ENCODE peak calls at places on chromosomes 12 and 14, in four cellular contexts. E is fibroblast of mammary gland, N is HCT116, M is heart right ventricle. R is an unnamed sample.

GRCh38 chr12:124609041-124609984 is 41.9 kb upstream of the NCOR2 start:
- DNase-seq in M (peak), E (peak), N (peak), R (no peak)

GRCh38 chr14:72560331-72560730 is 333.6 kb downstream of the DPF3 start:
- DNase-seq in N (no peak), E (no peak), M (no peak), R (no peak)

GRCh38 chr12:69511016-69511415 is 40.8 kb downstream of the FRS2 start:
- DNase-seq in E (no peak), N (no peak), M (no peak), R (no peak)

GRCh38 chr14:51396222-51396815 is 156.3 kb downstream of the TMX1 start:
- DNase-seq in N (no peak), M (peak), E (peak), R (peak)

GRCh38 chr14:57974896-57975295 is 109.0 kb upstream of the SLC35F4 start:
- DNase-seq in N (no peak), M (no peak), E (no peak), R (no peak)

GRCh38 chr12:1792406-1792805 is 28.0 kb upstream of the LRTM2 start:
- DNase-seq in M (no peak), N (no peak), E (no peak), R (no peak)

GRCh38 chr14:52125885-52126284 is 57.0 kb upstream of the NID2 start:
- DNase-seq in M (no peak), N (no peak), E (no peak), R (no peak)

GRCh38 chr12:64840129-64840528 is 15.7 kb downstream of the TBC1D30 start:
- DNase-seq in N (no peak), M (no peak), E (no peak), R (no peak)

GRCh38 chr12:48862691-48863090 is 3.0 kb downstream of the RND1 start:
- DNase-seq in N (no peak), E (no peak), M (no peak), R (no peak)

GRCh38 chr14:93160353-93160801 is 24.3 kb downstream of the MOAP1 start:
- DNase-seq in E (peak), N (peak), M (no peak), R (no peak)

GRCh38 chr12:118986043-118986442 is 4.7 kb downstream of the SRRM4 start:
- DNase-seq in E (no peak), N (no peak), M (no peak), R (no peak)

GRCh38 chr12:21925296-21925913 is 15.8 kb downstream of the ABCC9 start:
- DNase-seq in N (no peak), M (no peak), E (no peak), R (no peak)

GRCh38 chr14:50232276-50232642 is 881 bp upstream of the SOS2 start:
- DNase-seq in M (no peak), E (no peak), N (no peak), R (no peak)

GRCh38 chr12:91133871-91134270 is 22.6 kb upstream of the LUM start:
- DNase-seq in M (no peak), N (no peak), E (peak), R (peak)

DNA sequence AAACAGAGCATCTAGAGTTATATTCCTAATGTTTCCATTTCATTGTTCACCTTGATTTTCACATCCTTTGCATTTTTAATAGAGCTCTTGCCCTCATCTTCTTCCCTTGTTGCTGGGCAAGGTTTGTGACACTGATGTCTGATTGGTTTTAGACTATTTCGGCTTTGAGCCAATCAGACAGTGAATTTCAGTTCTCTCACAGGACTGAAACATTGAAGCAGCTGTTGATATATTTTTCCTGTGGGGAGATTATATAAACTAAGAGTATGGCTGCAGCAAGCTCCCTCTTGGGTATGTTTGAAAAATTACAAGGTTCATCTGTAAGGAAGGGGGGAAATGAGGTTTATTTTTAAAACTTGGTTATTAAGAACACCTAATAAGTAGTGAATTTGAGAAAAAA is 51.2 kb downstream of the ATF7IP start:
- DNase-seq in M (peak), N (no peak), E (peak), R (peak)
- H3K4me3 ChIP-seq in M (no peak), N (no peak), E (no peak), R (no peak)

GRCh38 chr12:104495786-104496185 is 39.0 kb downstream of the CHST11 start:
- DNase-seq in N (no peak), M (no peak), E (peak), R (no peak)

GRCh38 chr12:104494816-104495158 is 38.0 kb downstream of the CHST11 start:
- DNase-seq in N (no peak), M (no peak), E (peak), R (no peak)

GRCh38 chr12:104493504-104493903 is 36.8 kb downstream of the CHST11 start:
- DNase-seq in E (peak), M (no peak), N (no peak), R (no peak)

GRCh38 chr12:104496336-104496735 is 39.6 kb downstream of the CHST11 start:
- DNase-seq in N (no peak), M (no peak), E (no peak), R (no peak)

DNA sequence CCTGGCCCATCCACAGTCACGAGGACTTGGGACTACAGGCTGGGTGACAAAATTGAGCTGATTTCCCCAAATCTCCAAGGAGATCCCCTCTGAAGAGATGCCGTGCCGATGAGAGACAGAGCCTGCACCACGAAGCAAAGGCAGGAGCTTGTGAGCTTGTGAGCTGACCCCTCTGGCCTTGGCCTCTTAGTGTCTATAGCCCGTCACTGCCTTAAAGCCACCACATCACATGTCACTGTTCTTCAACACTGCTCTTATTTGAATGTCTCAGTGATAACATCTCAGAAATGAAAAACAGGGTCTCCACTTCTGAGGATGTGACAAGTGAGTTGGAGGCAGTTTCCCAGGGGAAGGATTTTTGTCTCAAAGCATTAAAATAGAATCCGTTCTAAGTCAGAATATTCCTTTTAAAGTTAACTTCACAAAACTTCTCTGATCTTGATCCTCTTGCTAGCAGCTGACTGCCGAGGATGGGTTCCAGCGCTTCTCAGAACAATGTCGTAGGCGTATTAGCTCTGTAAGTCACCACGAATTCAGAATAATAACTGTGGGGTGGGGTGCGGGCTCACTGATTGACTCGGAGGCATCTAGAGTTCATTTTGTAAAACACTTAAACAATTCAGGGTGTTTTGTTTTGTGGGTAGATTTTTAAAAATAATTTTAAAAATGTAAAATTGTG is 37.5 kb downstream of the CHST11 start:
- DNase-seq in N (no peak), E (peak), M (peak), R (no peak)
- H3K4me3 ChIP-seq in N (no peak), E (no peak), M (no peak), R (no peak)

DNA sequence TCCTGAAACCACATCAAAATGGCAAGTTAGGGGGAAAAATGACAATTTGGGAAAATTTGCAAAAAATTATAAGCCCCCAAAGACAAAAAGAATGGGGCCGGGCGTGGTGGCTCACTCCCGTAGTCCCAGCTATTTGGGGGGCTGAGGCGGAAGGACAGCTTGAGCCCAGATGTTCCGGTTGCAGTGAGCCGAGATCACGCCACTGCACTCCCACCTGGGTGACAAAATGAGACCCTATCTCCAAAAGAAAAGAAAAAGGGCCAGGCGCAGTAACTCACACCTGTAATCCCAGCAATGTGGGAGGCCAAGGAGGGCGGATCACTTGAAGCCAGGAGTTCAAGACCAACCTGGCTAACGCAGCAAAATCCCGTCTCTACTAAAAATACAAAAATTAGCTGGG is 2.0 kb upstream of the VAMP1 start:
- DNase-seq in N (no peak), M (no peak), E (no peak), R (no peak)
- H3K4me3 ChIP-seq in N (no peak), M (no peak), E (no peak), R (no peak)

DNA sequence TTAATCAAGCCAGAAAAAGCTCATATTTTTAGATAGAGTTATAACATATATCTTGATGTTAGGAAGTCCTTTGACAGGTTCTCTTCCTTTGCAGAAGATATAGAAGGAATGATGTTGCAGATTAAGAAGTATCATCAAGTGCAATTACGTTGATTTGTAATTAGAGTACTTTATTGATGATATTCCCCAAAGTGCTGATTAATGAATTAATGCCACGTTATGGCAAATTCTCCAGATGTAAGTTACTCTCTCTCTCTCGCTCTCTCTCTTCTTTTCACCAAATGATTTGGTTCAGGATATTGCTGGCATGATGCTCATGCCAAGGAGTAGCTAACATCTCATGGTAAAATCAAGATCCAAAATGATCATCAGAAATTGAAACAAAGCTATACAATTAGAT is 18.1 kb upstream of the CAND1 start:
- DNase-seq in E (no peak), M (no peak), N (no peak), R (no peak)
- H3K4me3 ChIP-seq in E (no peak), M (no peak), N (no peak), R (no peak)

R was measured in astrocyte.